ENCODE peak calls at places on chromosomes 13 and 19, in eight cellular contexts. K is endothelial cell, G is AG10803, C is NCI-H1105, X is KG1, I is left ventricle myocardium inferior, U is OCI-M1, E is right lobe of liver. R is an unnamed sample.

GRCh38 chr19:14059652-14060155 is 2.2 kb downstream of the PALM3 start:
- DNase-seq in K (no peak), E (peak), U (peak), X (no peak), C (no peak), I (no peak), G (no peak), R (no peak)

GRCh38 chr19:12365094-12365371 is 450 bp downstream of the ZNF442 start:
- DNase-seq in I (no peak), K (no peak), U (peak), X (no peak), E (no peak), G (peak), C (no peak), R (no peak)

GRCh38 chr13:94351292-94352000 is 128.0 kb downstream of the DCT start:
- DNase-seq in U (peak), E (no peak), G (peak), C (no peak), I (no peak), K (no peak), X (no peak), R (no peak)

GRCh38 chr13:93862259-93862658 is 617.2 kb downstream of the DCT start:
- DNase-seq in G (peak), X (no peak), E (no peak), U (no peak), C (no peak), K (no peak), I (no peak), R (no peak)

GRCh38 chr19:29966594-29967249 is 24.7 kb downstream of the URI1 start:
- DNase-seq in G (peak), X (no peak), I (no peak), E (no peak), U (peak), K (no peak), C (peak), R (no peak)

GRCh38 chr13:107457686-107458085 is 757.6 kb downstream of the LIG4 start:
- DNase-seq in X (no peak), G (no peak), K (no peak), U (no peak), E (no peak), I (no peak), C (peak), R (no peak)

GRCh38 chr19:41799444-41800000 is 3.1 kb downstream of the CEACAM3 start:
- DNase-seq in G (no peak), K (no peak), E (peak), I (no peak), X (no peak), C (no peak), U (no peak), R (no peak)

GRCh38 chr19:2962018-2962670 is 15.2 kb upstream of the TLE6 start:
- DNase-seq in C (peak), G (peak), I (no peak), K (peak), X (peak), E (no peak), U (peak), R (no peak)

GRCh38 chr13:73608157-73608516 is 526.1 kb downstream of the KLF12 start:
- DNase-seq in E (no peak), U (no peak), G (no peak), X (no peak), C (peak), K (no peak), I (no peak), R (no peak)

GRCh38 chr19:1837625-1838105 is 10.6 kb downstream of the REXO1 start:
- DNase-seq in U (peak), C (no peak), X (no peak), E (peak), I (peak), G (no peak), K (peak), R (no peak)

GRCh38 chr13:52125547-52125946 is 3.3 kb downstream of the NEK5 start:
- DNase-seq in E (no peak), K (no peak), C (no peak), X (no peak), G (no peak), U (peak), I (no peak), R (no peak)

GRCh38 chr13:42994878-42995277 is 2.8 kb upstream of the EPSTI1 start:
- DNase-seq in I (no peak), G (no peak), E (no peak), K (no peak), C (no peak), X (no peak), U (no peak), R (no peak)

GRCh38 chr19:20067898-20068297 is 9.9 kb upstream of the ZNF90 start:
- DNase-seq in I (no peak), E (no peak), C (no peak), G (no peak), U (no peak), X (no peak), K (no peak), R (no peak)

GRCh38 chr13:99813346-99814095 is 158.0 kb downstream of the ZIC5 start:
- DNase-seq in G (no peak), C (no peak), U (no peak), K (no peak), X (no peak), E (no peak), I (no peak), R (no peak)

GRCh38 chr19:16624236-16624635 is 3.8 kb downstream of the MED26 start:
- DNase-seq in U (no peak), C (no peak), K (no peak), E (no peak), X (no peak), I (no peak), G (no peak), R (peak)

GRCh38 chr19:42197375-42197817 is 20.1 kb downstream of the DEDD2 start:
- DNase-seq in U (peak), K (no peak), X (no peak), E (no peak), C (no peak), I (no peak), G (no peak), R (no peak)

GRCh38 chr13:62168891-62169290 is 753.2 kb upstream of the PCDH20 start:
- DNase-seq in K (no peak), G (no peak), U (no peak), E (no peak), X (no peak), C (no peak), I (no peak), R (no peak)

GRCh38 chr13:34124912-34125311 is 307.0 kb downstream of the RFC3 start:
- DNase-seq in G (no peak), K (no peak), U (no peak), I (no peak), E (no peak), C (peak), X (no peak), R (no peak)

GRCh38 chr13:24270639-24271131 is 38.7 kb upstream of the C1QTNF9 start:
- DNase-seq in U (peak), E (peak), C (no peak), I (peak), G (peak), K (no peak), X (peak), R (peak)

GRCh38 chr13:64272681-64273080 is 2857.0 kb upstream of the PCDH20 start:
- DNase-seq in K (no peak), U (peak), X (no peak), I (no peak), G (peak), C (no peak), E (no peak), R (no peak)

GRCh38 chr19:15379996-15380647 is 535 bp upstream of the AKAP8 start:
- DNase-seq in X (no peak), I (peak), K (peak), U (peak), E (peak), G (peak), C (peak), R (no peak)

GRCh38 chr19:48964205-48965032 is 690 bp upstream of the FTL start:
- DNase-seq in X (no peak), E (peak), C (no peak), I (peak), U (peak), K (no peak), G (peak), R (no peak)

GRCh38 chr19:2337329-2337707 is 8.8 kb downstream of the SPPL2B start:
- DNase-seq in K (no peak), G (no peak), I (no peak), U (no peak), C (no peak), E (no peak), X (no peak), R (no peak)

GRCh38 chr19:35755550-35756371 is 1.1 kb downstream of the HSPB6 start:
- DNase-seq in U (no peak), I (peak), G (peak), C (no peak), X (no peak), E (no peak), K (no peak), R (peak)

GRCh38 chr13:60584976-60585375 is 188.0 kb downstream of the TDRD3 start:
- DNase-seq in I (no peak), X (no peak), C (no peak), G (no peak), U (no peak), E (no peak), K (no peak), R (no peak)

GRCh38 chr19:3062165-3063105 is at the start of gene TLE5:
- DNase-seq in K (peak), I (peak), X (no peak), C (peak), E (peak), U (peak), G (peak), R (peak)

GRCh38 chr13:30718661-30719520 is 16.5 kb upstream of the ALOX5AP start:
- DNase-seq in I (no peak), G (peak), U (no peak), C (no peak), E (no peak), X (no peak), K (no peak), R (no peak)

GRCh38 chr13:77980592-77980991 is 62.0 kb upstream of the EDNRB start:
- DNase-seq in I (no peak), G (peak), C (no peak), U (no peak), X (no peak), E (no peak), K (no peak), R (no peak)

GRCh38 chr13:44068737-44069136 is 189.0 kb downstream of the LACC1 start:
- DNase-seq in U (peak), X (no peak), K (no peak), C (no peak), I (no peak), G (peak), E (no peak), R (no peak)

GRCh38 chr19:18089726-18090125 is 3.0 kb upstream of the IL12RB1 start:
- DNase-seq in G (no peak), X (no peak), U (no peak), E (no peak), C (no peak), I (no peak), K (no peak), R (no peak)

GRCh38 chr13:62483774-62484173 is 1068.1 kb upstream of the PCDH20 start:
- DNase-seq in E (no peak), U (peak), X (no peak), K (no peak), I (no peak), G (no peak), C (no peak), R (no peak)

GRCh38 chr19:3028305-3029069 is 593 bp downstream of the TLE2 start:
- DNase-seq in I (no peak), C (peak), G (no peak), E (no peak), X (no peak), K (no peak), U (no peak), R (no peak)

GRCh38 chr19:55487884-55488687 is at the start of gene SSC5D:
- DNase-seq in I (no peak), E (no peak), G (peak), X (no peak), K (no peak), C (no peak), U (peak), R (no peak)

GRCh38 chr19:4640247-4641000 is 1.1 kb downstream of the TNFAIP8L1 start:
- DNase-seq in C (no peak), G (no peak), X (no peak), E (peak), K (no peak), I (no peak), U (no peak), R (no peak)